ENCODE peak calls at places on chromosome 16, in seven cellular contexts. W is stomach, D is right cardiac atrium, Y is PC-9, G is neural progenitor cell, M is small intestine, U is IMR-90. K is an unnamed sample.

GRCh38 chr16:52805559-52806168 is 247.0 kb downstream of the CHD9NB start:
- DNase-seq in W (no peak), D (no peak), Y (no peak), G (no peak), M (no peak), U (no peak), K (no peak)

GRCh38 chr16:29925805-29926674 is at the start of gene KCTD13:
- DNase-seq in W (peak), D (peak), Y (peak), G (peak), M (peak), U (peak), K (peak)

GRCh38 chr16:46972971-46973456 is 460 bp downstream of the DNAJA2 start:
- DNase-seq in W (peak), D (no peak), Y (peak), G (peak), M (no peak), U (no peak), K (peak)

GRCh38 chr16:70395345-70395901 is 43.5 kb downstream of the ST3GAL2 start:
- DNase-seq in W (peak), D (peak), Y (peak), G (peak), M (peak), U (peak), K (peak)

GRCh38 chr16:21723532-21723931 is 59.8 kb downstream of the OTOA start:
- DNase-seq in W (no peak), D (no peak), Y (no peak), G (no peak), M (no peak), U (no peak), K (no peak)

GRCh38 chr16:53960954-53961616 is 257.1 kb downstream of the FTO start:
- DNase-seq in W (no peak), D (no peak), Y (no peak), G (no peak), M (no peak), U (no peak), K (no peak)

GRCh38 chr16:68096491-68096890 is 11.3 kb downstream of the NFATC3 start:
- DNase-seq in W (no peak), D (no peak), Y (no peak), G (no peak), M (peak), U (no peak), K (no peak)

GRCh38 chr16:90031931-90032663 is 12.8 kb upstream of the DBNDD1 start:
- DNase-seq in W (no peak), D (no peak), Y (no peak), G (no peak), M (no peak), U (peak), K (no peak)

GRCh38 chr16:27722892-27723450 is 173.0 kb downstream of the KATNIP start:
- DNase-seq in W (no peak), D (peak), Y (no peak), G (no peak), M (peak), U (no peak), K (no peak)

GRCh38 chr16:29645699-29646187 is 17.3 kb upstream of the SPN start:
- DNase-seq in W (no peak), D (no peak), Y (no peak), G (no peak), M (peak), U (no peak), K (no peak)

GRCh38 chr16:14369734-14370598 is 260.1 kb downstream of the PARN start:
- DNase-seq in W (no peak), D (peak), Y (peak), G (no peak), M (no peak), U (no peak), K (peak)

GRCh38 chr16:28538733-28539596 is at the start of gene NUPR1:
- DNase-seq in W (peak), D (peak), Y (peak), G (no peak), M (peak), U (peak), K (peak)

GRCh38 chr16:12819126-12820117 is 15.7 kb upstream of the CPPED1 start:
- DNase-seq in W (peak), D (peak), Y (no peak), G (peak), M (peak), U (peak), K (peak)

GRCh38 chr16:10694306-10694705 is 424 bp downstream of the TEKT5 start:
- DNase-seq in W (no peak), D (no peak), Y (no peak), G (no peak), M (no peak), U (no peak), K (no peak)

GRCh38 chr16:65834680-65835079 is 531.8 kb upstream of the CDH5 start:
- DNase-seq in W (no peak), D (no peak), Y (no peak), G (no peak), M (no peak), U (no peak), K (no peak)

GRCh38 chr16:67893791-67894399 is 841 bp downstream of the PSKH1 start:
- DNase-seq in W (no peak), D (no peak), Y (no peak), G (peak), M (peak), U (no peak), K (no peak)

GRCh38 chr16:4747906-4748681 is 13.8 kb downstream of the DNAAF8 start:
- DNase-seq in W (no peak), D (no peak), Y (no peak), G (no peak), M (no peak), U (no peak), K (no peak)

GRCh38 chr16:4746215-4746614 is 11.9 kb downstream of the DNAAF8 start:
- DNase-seq in W (peak), D (no peak), Y (no peak), G (no peak), M (no peak), U (no peak), K (no peak)

GRCh38 chr16:4744758-4745569 is 10.6 kb downstream of the DNAAF8 start:
- DNase-seq in W (no peak), D (no peak), Y (no peak), G (no peak), M (no peak), U (no peak), K (no peak)

GRCh38 chr16:4748682-4749411 is 14.5 kb downstream of the DNAAF8 start:
- DNase-seq in W (no peak), D (no peak), Y (no peak), G (no peak), M (no peak), U (no peak), K (no peak)

GRCh38 chr16:4746991-4747574 is 12.7 kb downstream of the DNAAF8 start:
- DNase-seq in W (no peak), D (no peak), Y (no peak), G (peak), M (no peak), U (no peak), K (no peak)
- H3K4me3 ChIP-seq in W (no peak), D (no peak), Y (no peak), G (no peak), M (no peak), U (no peak), K (no peak)

GRCh38 chr16:317583-317982 is 34.6 kb downstream of the PDIA2 start:
- DNase-seq in W (no peak), D (no peak), Y (no peak), G (no peak), M (no peak), U (no peak), K (no peak)
- H3K27ac ChIP-seq in W (no peak), D (no peak), Y (no peak), G (no peak), M (no peak), U (no peak), K (no peak)

GRCh38 chr16:57283956-57284205 is 591 bp downstream of the PLLP start:
- DNase-seq in W (no peak), D (no peak), Y (no peak), G (no peak), M (no peak), U (no peak), K (no peak)
- H3K4me3 ChIP-seq in W (peak), D (peak), Y (peak), G (peak), M (no peak), U (no peak), K (peak)

GRCh38 chr16:86129541-86129940 is 230.6 kb downstream of the IRF8 start:
- DNase-seq in W (no peak), D (no peak), Y (no peak), G (no peak), M (no peak), U (peak), K (no peak)
- H3K27ac ChIP-seq in W (no peak), D (no peak), Y (no peak), G (no peak), M (no peak), U (no peak), K (no peak)

DNA sequence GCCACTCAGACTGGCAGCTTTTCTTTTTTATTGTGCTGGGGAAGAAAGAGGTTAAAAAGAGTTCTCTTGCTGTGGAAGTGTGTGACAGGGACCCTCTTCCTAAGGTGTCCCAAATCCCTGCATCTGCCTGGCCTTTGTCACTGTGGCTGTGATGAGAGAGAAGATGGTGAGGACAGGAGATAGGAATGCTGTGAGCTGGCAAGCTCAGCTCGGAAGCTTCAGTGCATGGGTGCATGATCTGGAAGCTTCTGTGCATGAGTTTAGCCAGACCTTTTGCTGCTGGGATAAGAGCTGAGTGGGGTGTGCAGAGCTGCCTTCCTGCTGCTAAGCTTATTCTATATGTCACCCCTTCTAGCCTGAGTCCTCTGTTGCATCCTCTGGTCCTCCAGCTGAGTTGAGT is 103.3 kb upstream of the CACNG3 start:
- DNase-seq in W (no peak), D (no peak), Y (no peak), G (no peak), M (no peak), U (no peak), K (no peak)
- H3K4me3 ChIP-seq in W (no peak), D (no peak), Y (no peak), G (no peak), M (no peak), U (no peak), K (no peak)

GRCh38 chr16:87571868-87572244 is 30.5 kb upstream of the JPH3 start:
- DNase-seq in W (no peak), D (no peak), Y (no peak), G (no peak), M (no peak), U (no peak), K (no peak)
- H3K27ac ChIP-seq in W (peak), D (no peak), Y (no peak), G (no peak), M (no peak), U (no peak), K (peak)

K was measured in heart left ventricle.